ENCODE peak calls at places on chromosomes 1 and 21, in six cellular contexts. C, F, X, N, I and G are unnamed samples.
A peak's percentile ranks its signal among the peaks of the same experiment; 100 is the strongest.

GRCh38 chr1:64982134-64982533 is 15.8 kb upstream of the JAK1 start:
- DNase-seq in C (no peak), I (no peak), N (no peak), X (no peak), F (peak; percentile 41), G (no peak)

GRCh38 chr1:208252126-208252853 is 8.1 kb upstream of the PLXNA2 start:
- DNase-seq in C (peak; percentile 50), X (peak; percentile 77), N (peak; percentile 20), F (no peak), I (peak; percentile 49), G (peak; percentile 71)

GRCh38 chr1:246302671-246303317 is 204.3 kb downstream of the SMYD3 start:
- DNase-seq in I (peak; percentile 25), X (no peak), F (no peak), N (no peak), C (no peak), G (no peak)

GRCh38 chr1:101371259-101371658 is 134.4 kb downstream of the S1PR1 start:
- DNase-seq in I (no peak), C (no peak), N (peak; percentile 54), F (no peak), X (no peak), G (no peak)

GRCh38 chr1:3543076-3544049 is 67.9 kb downstream of the MEGF6 start:
- DNase-seq in I (peak; percentile 65), F (no peak), C (no peak), X (no peak), N (peak; percentile 32), G (no peak)

GRCh38 chr1:115189814-115190541 is 100.7 kb upstream of the TSPAN2 start:
- DNase-seq in C (peak; percentile 55), I (no peak), X (no peak), N (no peak), F (no peak), G (peak; percentile 7)

GRCh38 chr1:88060112-88060673 is 623.9 kb upstream of the PKN2 start:
- DNase-seq in F (no peak), X (no peak), I (no peak), N (no peak), C (no peak), G (no peak)

GRCh38 chr1:40722622-40723021 is 31.1 kb downstream of the NFYC start:
- DNase-seq in F (no peak), I (no peak), N (no peak), C (no peak), X (no peak), G (no peak)

GRCh38 chr1:186943891-186944686 is 115.3 kb downstream of the PLA2G4A start:
- DNase-seq in I (no peak), N (no peak), C (no peak), F (no peak), X (no peak), G (no peak)

GRCh38 chr1:27366411-27367159 is at the start of gene MAP3K6:
- DNase-seq in X (peak; percentile 96), F (peak; percentile 91), C (peak; percentile 92), I (peak; percentile 89), N (peak; percentile 88), G (peak; percentile 89)

GRCh38 chr1:152034654-152035405 is 2.0 kb downstream of the S100A11 start:
- DNase-seq in N (no peak), F (peak; percentile 42), I (peak; percentile 70), X (no peak), C (peak; percentile 83), G (peak; percentile 71)

GRCh38 chr1:3708696-3709246 is 43.5 kb upstream of the CCDC27 start:
- DNase-seq in N (no peak), C (no peak), X (no peak), I (peak; percentile 49), F (peak; percentile 53), G (no peak)

GRCh38 chr1:33683913-33684312 is 180.0 kb upstream of the HMGB4 start:
- DNase-seq in F (no peak), X (no peak), C (no peak), N (no peak), I (peak; percentile 26), G (no peak)

GRCh38 chr1:73717971-73718370 is 480.0 kb downstream of the LRRIQ3 start:
- DNase-seq in N (no peak), C (no peak), X (no peak), F (no peak), I (no peak), G (no peak)

GRCh38 chr1:155499953-155500621 is 62.5 kb downstream of the ASH1L start:
- DNase-seq in F (no peak), I (no peak), C (peak; percentile 48), X (no peak), N (no peak), G (peak; percentile 46)

GRCh38 chr1:9466780-9467755 is 72.2 kb upstream of the SLC25A33 start:
- DNase-seq in X (peak; percentile 68), I (no peak), C (peak; percentile 50), N (no peak), F (peak; percentile 95), G (no peak)

GRCh38 chr21:33401617-33401967 is 1.6 kb upstream of the IFNGR2 start:
- DNase-seq in F (no peak), N (no peak), C (no peak), X (no peak), I (no peak), G (peak; percentile 60)

GRCh38 chr1:18722270-18722669 is 91.6 kb downstream of the PAX7 start:
- DNase-seq in C (no peak), F (no peak), N (no peak), I (peak; percentile 59), X (no peak), G (no peak)

GRCh38 chr1:90724361-90724760 is 7.3 kb upstream of the BARHL2 start:
- DNase-seq in C (no peak), F (no peak), I (no peak), N (no peak), X (no peak), G (no peak)

GRCh38 chr1:157497987-157498781 is 54.1 kb downstream of the FCRL5 start:
- DNase-seq in I (no peak), X (no peak), F (no peak), C (peak; percentile 33), N (no peak), G (no peak)

GRCh38 chr1:39458991-39459390 is 32.4 kb upstream of the BMP8A start:
- DNase-seq in N (no peak), C (no peak), F (no peak), I (no peak), X (no peak), G (no peak)

GRCh38 chr1:236051107-236051885 is 13.6 kb downstream of the NID1 start:
- DNase-seq in X (no peak), I (peak; percentile 20), N (no peak), C (no peak), F (no peak), G (no peak)

GRCh38 chr1:28935293-28935692 is 20.9 kb downstream of the EPB41 start:
- DNase-seq in N (no peak), C (no peak), X (no peak), F (no peak), I (no peak), G (no peak)

GRCh38 chr1:28936528-28936927 is 22.2 kb downstream of the EPB41 start:
- DNase-seq in I (no peak), X (no peak), C (no peak), F (no peak), N (no peak), G (no peak)

GRCh38 chr1:28933277-28933676 is 18.9 kb downstream of the EPB41 start:
- DNase-seq in F (no peak), C (no peak), I (no peak), X (no peak), N (no peak), G (no peak)

GRCh38 chr1:28933918-28934317 is 19.5 kb downstream of the EPB41 start:
- DNase-seq in F (no peak), X (no peak), N (no peak), I (no peak), C (no peak), G (no peak)

DNA sequence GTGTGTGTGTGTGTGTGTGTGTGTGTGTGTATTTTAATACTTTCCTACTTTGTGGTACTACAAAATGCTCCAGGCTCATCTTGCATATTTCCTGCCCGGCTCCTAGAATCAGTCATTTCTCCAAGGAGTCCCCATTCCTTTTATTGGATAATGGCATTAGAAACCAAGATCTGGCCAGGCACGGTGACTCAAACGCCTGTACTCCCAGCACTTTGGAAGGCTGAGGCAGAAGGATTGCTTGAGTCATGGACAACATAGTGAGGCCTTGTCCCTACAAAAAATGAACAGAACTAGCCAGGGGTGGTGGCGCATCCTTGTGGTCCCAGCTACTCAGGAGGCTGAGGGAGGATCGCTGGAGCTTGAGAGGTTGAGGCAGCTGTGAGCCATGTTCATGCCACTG is 20.3 kb downstream of the EPB41 start:
- DNase-seq in X (no peak), F (no peak), I (no peak), N (no peak), C (no peak), G (no peak)
- H3K27ac ChIP-seq in X (no peak overlapping the region), F (no peak overlapping the region), I (no peak overlapping the region), N (no peak overlapping the region), C (no peak overlapping the region), G (no peak overlapping the region)

GRCh38 chr1:212235848-212236247 is 49.4 kb upstream of the PPP2R5A start:
- DNase-seq in X (no peak), C (no peak), N (no peak), F (no peak), I (no peak), G (peak; percentile 18)

GRCh38 chr1:212238552-212238951 is 46.7 kb upstream of the PPP2R5A start:
- DNase-seq in X (no peak), I (peak; percentile 23), F (peak; percentile 53), C (no peak), N (no peak), G (no peak)

GRCh38 chr1:212236664-212237220 is 48.5 kb upstream of the PPP2R5A start:
- DNase-seq in N (no peak), X (no peak), C (no peak), F (no peak), I (no peak), G (peak; percentile 64)

GRCh38 chr1:212234431-212235298 is 50.5 kb upstream of the PPP2R5A start:
- DNase-seq in C (peak; percentile 73), F (peak; percentile 75), X (no peak), N (peak; percentile 88), I (no peak), G (peak; percentile 84)

GRCh38 chr1:212237651-212238050 is 47.6 kb upstream of the PPP2R5A start:
- DNase-seq in C (peak; percentile 71), F (peak; percentile 62), N (no peak), X (no peak), I (no peak), G (no peak)
- H3K4me1 ChIP-seq in C (peaks cover 31% of the 10 kb centered on the region), F (peaks cover 53% of the 10 kb centered on the region), N (peaks cover 5% of the 10 kb centered on the region), X (peaks cover 24% of the 10 kb centered on the region), I (peaks cover 7% of the 10 kb centered on the region), G (peaks cover 44% of the 10 kb centered on the region)

GRCh38 chr1:10762153-10762523 is 34.3 kb downstream of the CASZ1 start:
- DNase-seq in C (no peak), X (no peak), N (no peak), I (no peak), F (no peak), G (no peak)
- H3K27me3 ChIP-seq in C (no peaks in the 10 kb centered on the region), X (no peaks in the 10 kb centered on the region), N (no peaks in the 10 kb centered on the region), I (no peaks in the 10 kb centered on the region), F (no peaks in the 10 kb centered on the region), G (no peaks in the 10 kb centered on the region)

DNA sequence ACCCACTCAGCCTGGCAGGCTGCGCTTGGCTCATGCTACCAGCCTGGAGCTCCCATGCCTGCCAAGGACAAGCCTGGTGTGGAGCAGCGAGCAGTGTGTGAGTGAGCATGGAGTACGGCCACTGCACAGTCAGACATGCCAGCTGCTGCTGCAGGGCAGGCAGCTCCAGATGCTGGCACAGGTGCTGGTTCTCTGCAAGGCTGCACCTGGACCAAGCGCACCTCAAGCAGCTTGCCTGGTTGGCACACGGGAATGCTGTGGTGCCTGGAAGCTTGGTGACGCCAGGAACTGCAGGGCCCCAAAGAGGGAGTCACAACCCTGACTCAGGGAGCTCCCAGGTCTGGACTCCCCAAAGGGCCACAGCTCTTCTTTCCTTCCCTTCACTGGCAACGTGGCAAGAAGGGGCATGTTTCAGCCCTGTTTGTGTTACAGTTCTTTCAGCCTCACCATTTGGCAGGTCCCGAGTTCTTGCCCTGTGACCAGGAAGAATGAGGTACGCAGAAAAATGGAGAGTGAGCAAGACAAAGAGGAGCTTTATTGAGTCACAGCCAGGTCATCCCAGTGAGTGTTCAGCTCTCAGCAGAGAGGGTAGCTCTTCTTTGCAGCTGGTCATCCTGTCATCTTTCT is 26.1 kb downstream of the ACOT7 start:
- DNase-seq in C (no peak), I (no peak), X (no peak), F (peak; percentile 69), N (peak; percentile 80), G (no peak)
- H3K27ac ChIP-seq in C (no peak overlapping the region), I (no peak overlapping the region), X (no peak overlapping the region), F (no peak overlapping the region), N (no peak overlapping the region), G (no peak overlapping the region)